ENCODE peak calls at places on chromosomes 5 and 9, in nine cellular contexts. A is fibroblast of the aortic adventitia; F is H9; G is fibroblast of lung; T is lower lobe of right lung; O is GM13976; I is natural killer cell; L is upper lobe of right lung; D is activated CD8-positive, alpha-beta T cell treated with anti-CD3 and anti-CD28 coated beads for 36 hours. C is an unnamed sample.
A peak's percentile ranks its signal among the peaks of the same experiment; 100 is the strongest.

GRCh38 chr5:174335682-174336364 is 290.3 kb downstream of the NSG2 start:
- DNase-seq in A (no peak), F (no peak), G (peak; percentile 80), T (no peak), O (no peak), I (no peak), L (no peak), D (no peak), C (no peak)

GRCh38 chr5:138448481-138449398 is 9.9 kb downstream of the REEP2 start:
- DNase-seq in A (peak; percentile 22), F (no peak), G (peak; percentile 37), T (no peak), O (no peak), I (no peak), L (no peak), D (no peak), C (no peak)

GRCh38 chr9:97910273-97910844 is 11.9 kb downstream of the TRMO start:
- DNase-seq in A (no peak), F (no peak), G (no peak), T (no peak), O (no peak), I (no peak), L (no peak), D (no peak), C (no peak)

GRCh38 chr5:115262066-115262404 is 642 bp downstream of the PGGT1B start:
- DNase-seq in A (peak; percentile 39), F (no peak), G (peak; percentile 23), T (no peak), O (no peak), I (no peak), L (no peak), D (peak; percentile 8), C (no peak)

GRCh38 chr5:149447373-149448367 is 68.6 kb upstream of the IL17B start:
- DNase-seq in A (no peak), F (no peak), G (peak; percentile 36), T (no peak), O (no peak), I (no peak), L (no peak), D (no peak), C (no peak)

GRCh38 chr5:167143726-167144125 is 1147.7 kb upstream of the WWC1 start:
- DNase-seq in A (no peak), F (no peak), G (no peak), T (no peak), O (no peak), I (no peak), L (no peak), D (no peak), C (no peak)

GRCh38 chr5:133514456-133514855 is 97.9 kb downstream of the FSTL4 start:
- DNase-seq in A (no peak), F (no peak), G (no peak), T (no peak), O (no peak), I (no peak), L (no peak), D (no peak), C (no peak)

GRCh38 chr5:83513491-83513890 is 41.9 kb downstream of the VCAN start:
- DNase-seq in A (peak; percentile 47), F (no peak), G (peak; percentile 66), T (no peak), O (no peak), I (no peak), L (no peak), D (no peak), C (no peak)

GRCh38 chr5:32283061-32283460 is 29.7 kb downstream of the MTMR12 start:
- DNase-seq in A (no peak), F (no peak), G (no peak), T (no peak), O (no peak), I (no peak), L (no peak), D (no peak), C (no peak)

GRCh38 chr5:103364074-103364473 is 105.5 kb downstream of the MACIR start:
- DNase-seq in A (no peak), F (no peak), G (no peak), T (no peak), O (no peak), I (no peak), L (no peak), D (no peak), C (no peak)

GRCh38 chr9:19998153-19998552 is 209.3 kb upstream of the SLC24A2 start:
- DNase-seq in A (peak; percentile 29), F (no peak), G (peak; percentile 27), T (no peak), O (no peak), I (no peak), L (no peak), D (peak; percentile 57), C (no peak)

GRCh38 chr5:55149396-55149795 is 10.6 kb upstream of the GPX8 start:
- DNase-seq in A (no peak), F (no peak), G (no peak), T (no peak), O (no peak), I (no peak), L (no peak), D (no peak), C (no peak)

GRCh38 chr5:55146080-55146479 is 13.9 kb upstream of the GPX8 start:
- DNase-seq in A (no peak), F (no peak), G (no peak), T (no peak), O (no peak), I (no peak), L (no peak), D (no peak), C (no peak)

GRCh38 chr5:55141945-55142690 is 17.9 kb upstream of the GPX8 start:
- DNase-seq in A (no peak), F (no peak), G (no peak), T (no peak), O (no peak), I (no peak), L (no peak), D (peak; percentile 50), C (no peak)

GRCh38 chr5:55143624-55144023 is 16.3 kb upstream of the GPX8 start:
- DNase-seq in A (no peak), F (no peak), G (no peak), T (no peak), O (no peak), I (no peak), L (no peak), D (no peak), C (no peak)

DNA sequence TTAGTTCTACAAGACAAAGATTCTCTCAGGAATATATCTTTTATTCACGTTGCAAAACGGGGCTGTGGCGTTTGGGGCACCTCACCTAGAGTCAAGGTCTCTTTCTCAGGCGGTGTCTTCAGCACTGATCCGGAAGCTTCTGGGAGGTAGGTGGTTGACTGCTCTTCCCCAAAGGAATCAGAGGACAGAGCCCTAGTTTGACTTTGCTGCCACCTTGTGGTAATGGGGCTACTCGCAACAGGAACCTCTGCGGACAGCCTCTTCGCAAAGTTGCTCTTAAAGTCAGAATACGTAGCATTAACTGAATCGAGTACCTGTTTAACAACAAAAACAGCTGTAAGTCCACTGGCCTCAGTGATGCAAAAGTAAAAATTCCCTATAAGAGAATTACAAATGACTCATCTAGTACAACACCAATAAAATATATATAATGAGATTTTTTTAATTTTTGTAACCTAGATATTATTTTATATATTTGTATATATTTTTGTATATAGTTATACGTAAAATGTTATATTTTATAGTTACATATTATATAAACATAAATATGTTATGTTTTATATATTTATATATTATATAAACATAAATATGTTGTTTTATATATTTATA is 13.3 kb upstream of the GPX8 start:
- DNase-seq in A (peak; percentile 90), F (peak; percentile 91), G (peak; percentile 67), T (peak; percentile 61), O (peak; percentile 60), I (peak; percentile 67), L (peak; percentile 65), D (peak; percentile 89), C (no peak)
- TF ChIP-seq CTCF in A (peak; percentile 99), F (peak; percentile 98), G (peak; percentile 100), T (peak; percentile 91), O (peak; percentile 82), I (peak; percentile 97), L (peak; percentile 92), D (peak; percentile 98), C (peak; percentile 86)

GRCh38 chr5:93090698-93091097 is 490.3 kb downstream of the NR2F1-AS1 start:
- DNase-seq in A (no peak), F (no peak), G (no peak), T (no peak), O (no peak), I (no peak), L (no peak), D (no peak), C (no peak)

GRCh38 chr5:93088566-93088965 is 492.5 kb downstream of the NR2F1-AS1 start:
- DNase-seq in A (no peak), F (no peak), G (no peak), T (no peak), O (no peak), I (no peak), L (no peak), D (no peak), C (no peak)

GRCh38 chr5:93088997-93089396 is 492.0 kb downstream of the NR2F1-AS1 start:
- DNase-seq in A (no peak), F (no peak), G (peak; percentile 19), T (no peak), O (no peak), I (no peak), L (no peak), D (no peak), C (no peak)

GRCh38 chr5:93096561-93096960 is 484.5 kb downstream of the NR2F1-AS1 start:
- DNase-seq in A (no peak), F (no peak), G (no peak), T (no peak), O (no peak), I (no peak), L (no peak), D (no peak), C (no peak)

GRCh38 chr5:93092349-93093105 is 488.5 kb downstream of the NR2F1-AS1 start:
- DNase-seq in A (peak; percentile 68), F (no peak), G (peak; percentile 62), T (no peak), O (no peak), I (no peak), L (no peak), D (no peak), C (no peak)
- TF ChIP-seq CTCF in A (peak; percentile 61), F (no peak), G (peak; percentile 43), T (no peak), O (no peak), I (no peak), L (peak; percentile 23), D (no peak), C (no peak)

DNA sequence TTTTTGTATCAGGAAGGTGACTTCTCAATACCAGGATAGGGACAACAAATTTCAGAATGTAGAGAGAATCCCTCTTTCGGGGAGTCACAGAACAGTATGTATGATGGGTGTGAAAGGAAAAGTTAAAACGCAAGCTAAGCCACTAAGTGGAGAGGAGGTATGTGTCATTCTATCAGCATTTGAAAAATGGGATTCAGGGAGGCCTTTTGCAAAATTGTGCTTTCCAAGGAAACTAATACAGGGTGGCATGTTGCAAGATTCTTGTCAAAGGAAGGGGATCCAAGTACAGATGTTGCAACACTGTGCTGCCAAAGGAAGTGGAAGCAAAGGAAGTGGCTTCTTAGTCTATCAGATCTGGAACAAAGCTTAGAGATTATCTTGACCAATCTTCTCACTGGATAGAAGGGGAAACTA is 12.6 kb upstream of the TNIP1 start:
- DNase-seq in A (peak; percentile 97), F (no peak), G (peak; percentile 93), T (no peak), O (no peak), I (no peak), L (no peak), D (no peak), C (no peak)
- TF ChIP-seq CTCF in A (no peak), F (no peak), G (no peak), T (no peak), O (no peak), I (peak; percentile 32), L (no peak), D (no peak), C (no peak)

GRCh38 chr5:122295138-122295537 is 16.9 kb upstream of the SNCAIP start:
- DNase-seq in A (no peak), F (peak; percentile 52), G (no peak), T (no peak), O (no peak), I (no peak), L (no peak), D (no peak), C (no peak)
- TF ChIP-seq CTCF in A (peak; percentile 9), F (peak; percentile 69), G (no peak), T (peak; percentile 29), O (peak; percentile 12), I (no peak), L (peak; percentile 27), D (no peak), C (no peak)